ENCODE peak calls at places on chromosomes 16 and 17, in eight cellular contexts. One of them, this sample, is unnamed.

GRCh38 chr16:57092786-57093301 is 461 bp downstream of the CPNE2 start:
- DNase-seq in left lobe of liver: peak
- DNase-seq in activated T-cell treated with anti-CD3 and anti-CD28 coated beads for 1 hour: peak
- DNase-seq in left colon: no peak
- DNase-seq in amniotic stem cell: no peak
- DNase-seq in stimulated activated CD8-positive, alpha-beta memory T cell treated with anti-CD3 and anti-CD28 coated beads, Interleukin-2, amount 100 ng/mL, for 1 hour: peak
- DNase-seq in ELR: peak
- DNase-seq in NCI-H1105: peak
- DNase-seq in this sample: no peak

GRCh38 chr16:85888405-85889331 is 10.3 kb upstream of the IRF8 start:
- DNase-seq in left lobe of liver: no peak
- DNase-seq in activated T-cell treated with anti-CD3 and anti-CD28 coated beads for 1 hour: no peak
- DNase-seq in left colon: no peak
- DNase-seq in amniotic stem cell: no peak
- DNase-seq in stimulated activated CD8-positive, alpha-beta memory T cell treated with anti-CD3 and anti-CD28 coated beads, Interleukin-2, amount 100 ng/mL, for 1 hour: no peak
- DNase-seq in ELR: peak
- DNase-seq in NCI-H1105: no peak
- DNase-seq in this sample: peak

GRCh38 chr17:79851461-79851817 is 12.2 kb upstream of the CBX4 start:
- DNase-seq in left lobe of liver: no peak
- DNase-seq in activated T-cell treated with anti-CD3 and anti-CD28 coated beads for 1 hour: no peak
- DNase-seq in left colon: peak
- DNase-seq in amniotic stem cell: no peak
- DNase-seq in stimulated activated CD8-positive, alpha-beta memory T cell treated with anti-CD3 and anti-CD28 coated beads, Interleukin-2, amount 100 ng/mL, for 1 hour: no peak
- DNase-seq in ELR: no peak
- DNase-seq in NCI-H1105: peak
- DNase-seq in this sample: no peak

GRCh38 chr17:61837175-61838051 is 25.9 kb downstream of the BRIP1 start:
- DNase-seq in left lobe of liver: no peak
- DNase-seq in activated T-cell treated with anti-CD3 and anti-CD28 coated beads for 1 hour: peak
- DNase-seq in left colon: peak
- DNase-seq in amniotic stem cell: peak
- DNase-seq in stimulated activated CD8-positive, alpha-beta memory T cell treated with anti-CD3 and anti-CD28 coated beads, Interleukin-2, amount 100 ng/mL, for 1 hour: no peak
- DNase-seq in ELR: peak
- DNase-seq in NCI-H1105: peak
- DNase-seq in this sample: peak

GRCh38 chr16:11857161-11857560 is 5.8 kb upstream of the RSL1D1 start:
- DNase-seq in left lobe of liver: no peak
- DNase-seq in activated T-cell treated with anti-CD3 and anti-CD28 coated beads for 1 hour: no peak
- DNase-seq in left colon: no peak
- DNase-seq in amniotic stem cell: no peak
- DNase-seq in stimulated activated CD8-positive, alpha-beta memory T cell treated with anti-CD3 and anti-CD28 coated beads, Interleukin-2, amount 100 ng/mL, for 1 hour: no peak
- DNase-seq in ELR: peak
- DNase-seq in NCI-H1105: no peak
- DNase-seq in this sample: no peak

GRCh38 chr16:77212736-77213541 is 13.7 kb downstream of the SYCE1L start:
- DNase-seq in left lobe of liver: no peak
- DNase-seq in activated T-cell treated with anti-CD3 and anti-CD28 coated beads for 1 hour: peak
- DNase-seq in left colon: peak
- DNase-seq in amniotic stem cell: no peak
- DNase-seq in stimulated activated CD8-positive, alpha-beta memory T cell treated with anti-CD3 and anti-CD28 coated beads, Interleukin-2, amount 100 ng/mL, for 1 hour: no peak
- DNase-seq in ELR: no peak
- DNase-seq in NCI-H1105: peak
- DNase-seq in this sample: peak

GRCh38 chr17:41632482-41633105 is 8.2 kb upstream of the KRT17 start:
- DNase-seq in left lobe of liver: no peak
- DNase-seq in activated T-cell treated with anti-CD3 and anti-CD28 coated beads for 1 hour: no peak
- DNase-seq in left colon: no peak
- DNase-seq in amniotic stem cell: no peak
- DNase-seq in stimulated activated CD8-positive, alpha-beta memory T cell treated with anti-CD3 and anti-CD28 coated beads, Interleukin-2, amount 100 ng/mL, for 1 hour: no peak
- DNase-seq in ELR: no peak
- DNase-seq in NCI-H1105: no peak
- DNase-seq in this sample: no peak

GRCh38 chr17:61583242-61583641 is 7.8 kb downstream of the NACA2 start:
- DNase-seq in left lobe of liver: no peak
- DNase-seq in activated T-cell treated with anti-CD3 and anti-CD28 coated beads for 1 hour: no peak
- DNase-seq in left colon: no peak
- DNase-seq in amniotic stem cell: peak
- DNase-seq in stimulated activated CD8-positive, alpha-beta memory T cell treated with anti-CD3 and anti-CD28 coated beads, Interleukin-2, amount 100 ng/mL, for 1 hour: no peak
- DNase-seq in ELR: peak
- DNase-seq in NCI-H1105: no peak
- DNase-seq in this sample: no peak

GRCh38 chr16:23952128-23953041 is 116.6 kb downstream of the PRKCB start:
- DNase-seq in left lobe of liver: no peak
- DNase-seq in activated T-cell treated with anti-CD3 and anti-CD28 coated beads for 1 hour: no peak
- DNase-seq in left colon: no peak
- DNase-seq in amniotic stem cell: no peak
- DNase-seq in stimulated activated CD8-positive, alpha-beta memory T cell treated with anti-CD3 and anti-CD28 coated beads, Interleukin-2, amount 100 ng/mL, for 1 hour: no peak
- DNase-seq in ELR: peak
- DNase-seq in NCI-H1105: no peak
- DNase-seq in this sample: peak

GRCh38 chr17:71727292-71727691 is 393.5 kb upstream of the SOX9 start:
- DNase-seq in left lobe of liver: no peak
- DNase-seq in activated T-cell treated with anti-CD3 and anti-CD28 coated beads for 1 hour: no peak
- DNase-seq in left colon: no peak
- DNase-seq in amniotic stem cell: no peak
- DNase-seq in stimulated activated CD8-positive, alpha-beta memory T cell treated with anti-CD3 and anti-CD28 coated beads, Interleukin-2, amount 100 ng/mL, for 1 hour: no peak
- DNase-seq in ELR: no peak
- DNase-seq in NCI-H1105: no peak
- DNase-seq in this sample: no peak

GRCh38 chr16:20763461-20764232 is at the start of gene ACSM3:
- DNase-seq in left lobe of liver: peak
- DNase-seq in activated T-cell treated with anti-CD3 and anti-CD28 coated beads for 1 hour: peak
- DNase-seq in left colon: peak
- DNase-seq in amniotic stem cell: peak
- DNase-seq in stimulated activated CD8-positive, alpha-beta memory T cell treated with anti-CD3 and anti-CD28 coated beads, Interleukin-2, amount 100 ng/mL, for 1 hour: peak
- DNase-seq in ELR: peak
- DNase-seq in NCI-H1105: no peak
- DNase-seq in this sample: peak

GRCh38 chr16:23375643-23376042 is 73.5 kb downstream of the SCNN1B start:
- DNase-seq in left lobe of liver: no peak
- DNase-seq in activated T-cell treated with anti-CD3 and anti-CD28 coated beads for 1 hour: no peak
- DNase-seq in left colon: no peak
- DNase-seq in amniotic stem cell: no peak
- DNase-seq in stimulated activated CD8-positive, alpha-beta memory T cell treated with anti-CD3 and anti-CD28 coated beads, Interleukin-2, amount 100 ng/mL, for 1 hour: no peak
- DNase-seq in ELR: no peak
- DNase-seq in NCI-H1105: no peak
- DNase-seq in this sample: no peak